ENCODE peak calls at places on chromosomes 4 and X, in eight cellular contexts. One of them, this sample, is unnamed.
A peak's percentile ranks its signal among the peaks of the same experiment; 100 is the strongest.

GRCh38 chr4:117385531-117385930 is 300.2 kb upstream of the TRAM1L1 start:
- DNase-seq in psoas muscle: no peak
- DNase-seq in dorsolateral prefrontal cortex: no peak
- DNase-seq in IMR-90: peak; percentile 67
- DNase-seq in BJ: no peak
- DNase-seq in endodermal cell: no peak
- DNase-seq in WERI-Rb-1: no peak
- DNase-seq in body of pancreas: no peak
- DNase-seq in this sample: no peak

GRCh38 chr4:15003891-15004700 is 1.8 kb downstream of the CPEB2 start:
- DNase-seq in psoas muscle: peak; percentile 52
- DNase-seq in dorsolateral prefrontal cortex: peak; percentile 16
- DNase-seq in IMR-90: no peak
- DNase-seq in BJ: no peak
- DNase-seq in endodermal cell: peak; percentile 81
- DNase-seq in WERI-Rb-1: peak; percentile 45
- DNase-seq in body of pancreas: peak; percentile 54
- DNase-seq in this sample: peak; percentile 74

GRCh38 chr4:3749081-3749480 is 17.1 kb upstream of the ADRA2C start:
- DNase-seq in psoas muscle: no peak
- DNase-seq in dorsolateral prefrontal cortex: no peak
- DNase-seq in IMR-90: no peak
- DNase-seq in BJ: no peak
- DNase-seq in endodermal cell: no peak
- DNase-seq in WERI-Rb-1: no peak
- DNase-seq in body of pancreas: no peak
- DNase-seq in this sample: no peak

GRCh38 chrX:131626681-131627296 is 82.9 kb downstream of the OR13H1 start:
- DNase-seq in psoas muscle: no peak
- DNase-seq in dorsolateral prefrontal cortex: no peak
- DNase-seq in IMR-90: no peak
- DNase-seq in BJ: no peak
- DNase-seq in endodermal cell: peak; percentile 38
- DNase-seq in WERI-Rb-1: no peak
- DNase-seq in body of pancreas: no peak
- DNase-seq in this sample: no peak

GRCh38 chr4:170736710-170737109 is 647.0 kb upstream of the AADAT start:
- DNase-seq in psoas muscle: no peak
- DNase-seq in dorsolateral prefrontal cortex: no peak
- DNase-seq in IMR-90: no peak
- DNase-seq in BJ: no peak
- DNase-seq in endodermal cell: no peak
- DNase-seq in WERI-Rb-1: no peak
- DNase-seq in body of pancreas: no peak
- DNase-seq in this sample: no peak

GRCh38 chr4:13990596-13991589 is 363.4 kb upstream of the BOD1L1 start:
- DNase-seq in psoas muscle: no peak
- DNase-seq in dorsolateral prefrontal cortex: no peak
- DNase-seq in IMR-90: peak; percentile 25
- DNase-seq in BJ: no peak
- DNase-seq in endodermal cell: no peak
- DNase-seq in WERI-Rb-1: no peak
- DNase-seq in body of pancreas: peak; percentile 72
- DNase-seq in this sample: no peak

GRCh38 chr4:129394635-129395034 is 298.7 kb downstream of the C4orf33 start:
- DNase-seq in psoas muscle: no peak
- DNase-seq in dorsolateral prefrontal cortex: no peak
- DNase-seq in IMR-90: no peak
- DNase-seq in BJ: no peak
- DNase-seq in endodermal cell: no peak
- DNase-seq in WERI-Rb-1: no peak
- DNase-seq in body of pancreas: no peak
- DNase-seq in this sample: no peak

GRCh38 chr4:151228196-151229119 is 48.5 kb upstream of the PRSS48 start:
- DNase-seq in psoas muscle: no peak
- DNase-seq in dorsolateral prefrontal cortex: no peak
- DNase-seq in IMR-90: peak; percentile 28
- DNase-seq in BJ: no peak
- DNase-seq in endodermal cell: no peak
- DNase-seq in WERI-Rb-1: no peak
- DNase-seq in body of pancreas: no peak
- DNase-seq in this sample: no peak

GRCh38 chr4:92629302-92629701 is 325.5 kb downstream of the GRID2 start:
- DNase-seq in psoas muscle: no peak
- DNase-seq in dorsolateral prefrontal cortex: no peak
- DNase-seq in IMR-90: no peak
- DNase-seq in BJ: no peak
- DNase-seq in endodermal cell: no peak
- DNase-seq in WERI-Rb-1: no peak
- DNase-seq in body of pancreas: no peak
- DNase-seq in this sample: no peak

GRCh38 chr4:42750831-42751230 is 93.9 kb upstream of the ATP8A1 start:
- DNase-seq in psoas muscle: no peak
- DNase-seq in dorsolateral prefrontal cortex: no peak
- DNase-seq in IMR-90: no peak
- DNase-seq in BJ: no peak
- DNase-seq in endodermal cell: no peak
- DNase-seq in WERI-Rb-1: no peak
- DNase-seq in body of pancreas: no peak
- DNase-seq in this sample: no peak

GRCh38 chrX:65635371-65635770 is 32.1 kb upstream of the MSN start:
- DNase-seq in psoas muscle: no peak
- DNase-seq in dorsolateral prefrontal cortex: no peak
- DNase-seq in IMR-90: no peak
- DNase-seq in BJ: peak; percentile 17
- DNase-seq in endodermal cell: no peak
- DNase-seq in WERI-Rb-1: no peak
- DNase-seq in body of pancreas: peak; percentile 2
- DNase-seq in this sample: no peak

GRCh38 chr4:156578005-156578404 is 393.6 kb downstream of the PDGFC start:
- DNase-seq in psoas muscle: no peak
- DNase-seq in dorsolateral prefrontal cortex: no peak
- DNase-seq in IMR-90: no peak
- DNase-seq in BJ: no peak
- DNase-seq in endodermal cell: no peak
- DNase-seq in WERI-Rb-1: no peak
- DNase-seq in body of pancreas: no peak
- DNase-seq in this sample: no peak

GRCh38 chrX:10474510-10474909 is 145.9 kb downstream of the MID1 start:
- DNase-seq in psoas muscle: no peak
- DNase-seq in dorsolateral prefrontal cortex: no peak
- DNase-seq in IMR-90: no peak
- DNase-seq in BJ: no peak
- DNase-seq in endodermal cell: no peak
- DNase-seq in WERI-Rb-1: no peak
- DNase-seq in body of pancreas: no peak
- DNase-seq in this sample: no peak

GRCh38 chr4:47839259-47839658 is 1.4 kb upstream of the CORIN start:
- DNase-seq in psoas muscle: no peak
- DNase-seq in dorsolateral prefrontal cortex: peak; percentile 47
- DNase-seq in IMR-90: peak; percentile 62
- DNase-seq in BJ: no peak
- DNase-seq in endodermal cell: no peak
- DNase-seq in WERI-Rb-1: no peak
- DNase-seq in body of pancreas: no peak
- DNase-seq in this sample: peak; percentile 36

GRCh38 chrX:130055103-130055502 is 55.2 kb downstream of the ELF4 start:
- DNase-seq in psoas muscle: peak; percentile 33
- DNase-seq in dorsolateral prefrontal cortex: no peak
- DNase-seq in IMR-90: peak; percentile 69
- DNase-seq in BJ: peak; percentile 33
- DNase-seq in endodermal cell: peak; percentile 55
- DNase-seq in WERI-Rb-1: no peak
- DNase-seq in body of pancreas: no peak
- DNase-seq in this sample: no peak

GRCh38 chrX:19787305-19787704 is 100.1 kb downstream of the SH3KBP1 start:
- DNase-seq in psoas muscle: no peak
- DNase-seq in dorsolateral prefrontal cortex: no peak
- DNase-seq in IMR-90: no peak
- DNase-seq in BJ: no peak
- DNase-seq in endodermal cell: no peak
- DNase-seq in WERI-Rb-1: no peak
- DNase-seq in body of pancreas: no peak
- DNase-seq in this sample: no peak

GRCh38 chr4:113311047-113311446 is 261.6 kb downstream of the ANK2 start:
- DNase-seq in psoas muscle: no peak
- DNase-seq in dorsolateral prefrontal cortex: no peak
- DNase-seq in IMR-90: no peak
- DNase-seq in BJ: no peak
- DNase-seq in endodermal cell: no peak
- DNase-seq in WERI-Rb-1: no peak
- DNase-seq in body of pancreas: no peak
- DNase-seq in this sample: no peak

GRCh38 chr4:177116161-177116560 is 193.5 kb upstream of the NEIL3 start:
- DNase-seq in psoas muscle: no peak
- DNase-seq in dorsolateral prefrontal cortex: no peak
- DNase-seq in IMR-90: no peak
- DNase-seq in BJ: no peak
- DNase-seq in endodermal cell: no peak
- DNase-seq in WERI-Rb-1: no peak
- DNase-seq in body of pancreas: no peak
- DNase-seq in this sample: no peak

GRCh38 chr4:177119693-177120092 is 190.0 kb upstream of the NEIL3 start:
- DNase-seq in psoas muscle: no peak
- DNase-seq in dorsolateral prefrontal cortex: no peak
- DNase-seq in IMR-90: no peak
- DNase-seq in BJ: no peak
- DNase-seq in endodermal cell: no peak
- DNase-seq in WERI-Rb-1: no peak
- DNase-seq in body of pancreas: no peak
- DNase-seq in this sample: no peak

GRCh38 chr4:177117256-177117655 is 192.4 kb upstream of the NEIL3 start:
- DNase-seq in psoas muscle: no peak
- DNase-seq in dorsolateral prefrontal cortex: no peak
- DNase-seq in IMR-90: no peak
- DNase-seq in BJ: no peak
- DNase-seq in endodermal cell: no peak
- DNase-seq in WERI-Rb-1: no peak
- DNase-seq in body of pancreas: no peak
- DNase-seq in this sample: no peak

GRCh38 chr4:177118596-177118995 is 191.1 kb upstream of the NEIL3 start:
- DNase-seq in psoas muscle: peak; percentile 18
- DNase-seq in dorsolateral prefrontal cortex: peak; percentile 27
- DNase-seq in IMR-90: peak; percentile 99
- DNase-seq in BJ: peak; percentile 99
- DNase-seq in endodermal cell: no peak
- DNase-seq in WERI-Rb-1: no peak
- DNase-seq in body of pancreas: peak; percentile 42
- DNase-seq in this sample: no peak

DNA sequence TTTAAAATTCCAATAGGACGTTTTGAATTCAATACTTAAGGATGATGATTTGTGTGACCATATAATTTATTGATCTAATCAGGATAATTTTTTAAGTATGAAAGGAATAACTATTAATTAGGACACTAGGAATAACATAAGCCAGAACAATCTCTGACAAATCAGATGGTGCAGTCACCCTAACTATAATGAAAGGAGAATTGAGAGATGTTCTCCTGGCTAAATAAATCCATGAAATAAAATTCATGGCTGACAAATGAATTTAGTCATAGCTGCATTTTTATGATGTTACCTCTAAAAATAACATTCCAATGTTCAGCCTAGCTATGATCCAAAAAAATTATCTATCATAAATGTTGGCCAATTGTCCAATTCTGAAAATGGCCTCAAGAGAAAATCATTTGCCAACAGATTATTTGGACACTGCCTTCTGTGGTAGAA is 190.6 kb upstream of the NEIL3 start:
- DNase-seq in psoas muscle: no peak
- DNase-seq in dorsolateral prefrontal cortex: no peak
- DNase-seq in IMR-90: peak; percentile 54
- DNase-seq in BJ: no peak
- DNase-seq in endodermal cell: no peak
- DNase-seq in WERI-Rb-1: no peak
- DNase-seq in body of pancreas: no peak
- DNase-seq in this sample: no peak
- H3K4me3 ChIP-seq in psoas muscle: no peak overlapping the region
- H3K4me3 ChIP-seq in dorsolateral prefrontal cortex: no peak overlapping the region
- H3K4me3 ChIP-seq in IMR-90: no peak overlapping the region
- H3K4me3 ChIP-seq in BJ: no peak overlapping the region
- H3K4me3 ChIP-seq in endodermal cell: no peak overlapping the region
- H3K4me3 ChIP-seq in WERI-Rb-1: no peak overlapping the region
- H3K4me3 ChIP-seq in body of pancreas: no peak overlapping the region
- H3K4me3 ChIP-seq in this sample: no peak overlapping the region

GRCh38 chr4:134777626-134778025 is 576.0 kb upstream of the PABPC4L start:
- DNase-seq in psoas muscle: no peak
- DNase-seq in dorsolateral prefrontal cortex: no peak
- DNase-seq in IMR-90: no peak
- DNase-seq in BJ: no peak
- DNase-seq in endodermal cell: no peak
- DNase-seq in WERI-Rb-1: peak; percentile 20
- DNase-seq in body of pancreas: no peak
- DNase-seq in this sample: no peak
- TF ChIP-seq CTCF in psoas muscle: no peak
- TF ChIP-seq CTCF in dorsolateral prefrontal cortex: no peak
- TF ChIP-seq CTCF in IMR-90: no peak
- TF ChIP-seq CTCF in BJ: peak; percentile 23
- TF ChIP-seq CTCF in endodermal cell: peak; percentile 74
- TF ChIP-seq CTCF in WERI-Rb-1: no peak
- TF ChIP-seq CTCF in body of pancreas: peak; percentile 20
- TF ChIP-seq CTCF in this sample: no peak

DNA sequence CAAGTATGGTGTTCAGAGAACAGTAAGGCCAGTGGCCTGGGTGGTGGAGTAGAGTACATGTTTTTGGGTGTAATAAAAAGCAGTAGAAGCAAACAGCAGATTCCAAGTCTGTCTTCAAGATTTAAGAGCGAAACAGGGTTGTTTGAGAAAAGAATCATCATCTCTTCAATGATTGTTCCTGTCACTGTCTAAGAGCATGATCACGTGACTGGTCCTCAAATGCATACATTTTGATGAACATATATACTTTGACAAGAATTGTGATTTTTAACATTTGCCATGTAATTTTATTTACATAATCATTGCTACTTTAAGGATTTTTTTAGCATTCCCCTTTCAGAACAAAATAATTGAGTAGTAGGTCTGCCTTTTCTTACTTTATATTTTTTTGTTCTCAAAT is 252.6 kb upstream of the GPR101 start:
- DNase-seq in psoas muscle: no peak
- DNase-seq in dorsolateral prefrontal cortex: no peak
- DNase-seq in IMR-90: no peak
- DNase-seq in BJ: no peak
- DNase-seq in endodermal cell: no peak
- DNase-seq in WERI-Rb-1: no peak
- DNase-seq in body of pancreas: no peak
- DNase-seq in this sample: no peak
- H3K27me3 ChIP-seq in psoas muscle: no peaks in the 10 kb centered on the region
- H3K27me3 ChIP-seq in dorsolateral prefrontal cortex: peaks cover 87% of the 10 kb centered on the region
- H3K27me3 ChIP-seq in IMR-90: no peaks in the 10 kb centered on the region
- H3K27me3 ChIP-seq in BJ: no peaks in the 10 kb centered on the region
- H3K27me3 ChIP-seq in endodermal cell: no peaks in the 10 kb centered on the region
- H3K27me3 ChIP-seq in WERI-Rb-1: peaks cover 28% of the 10 kb centered on the region
- H3K27me3 ChIP-seq in body of pancreas: no peaks in the 10 kb centered on the region
- H3K27me3 ChIP-seq in this sample: no peaks in the 10 kb centered on the region

DNA sequence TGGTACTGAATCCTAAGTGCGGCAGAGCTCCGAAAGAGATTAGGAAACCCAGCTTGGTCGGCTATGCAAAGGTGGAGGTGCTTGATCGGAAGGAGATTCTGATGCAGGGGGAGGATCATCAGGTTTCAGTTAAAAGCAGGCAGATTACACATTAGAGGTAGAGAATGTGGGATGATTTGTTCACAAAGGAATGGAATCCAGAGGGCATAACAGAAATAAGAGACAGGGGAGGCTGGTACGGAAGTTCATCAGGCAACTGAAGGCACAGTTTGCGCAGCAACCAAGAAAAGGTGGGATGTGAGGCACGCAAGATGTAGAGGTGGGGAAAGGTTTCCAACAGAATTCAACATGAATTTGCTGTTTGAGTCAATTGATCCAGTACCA is 432 bp upstream of the ZNF330 start:
- DNase-seq in psoas muscle: no peak
- DNase-seq in dorsolateral prefrontal cortex: no peak
- DNase-seq in IMR-90: no peak
- DNase-seq in BJ: no peak
- DNase-seq in endodermal cell: no peak
- DNase-seq in WERI-Rb-1: no peak
- DNase-seq in body of pancreas: no peak
- DNase-seq in this sample: no peak
- H3K4me3 ChIP-seq in psoas muscle: peak overlapping the region; percentile 82
- H3K4me3 ChIP-seq in dorsolateral prefrontal cortex: peak overlapping the region; percentile 98
- H3K4me3 ChIP-seq in IMR-90: peak overlapping the region; percentile 94
- H3K4me3 ChIP-seq in BJ: no peak overlapping the region
- H3K4me3 ChIP-seq in endodermal cell: peak overlapping the region; percentile 92
- H3K4me3 ChIP-seq in WERI-Rb-1: peak overlapping the region; percentile 100
- H3K4me3 ChIP-seq in body of pancreas: no peak overlapping the region
- H3K4me3 ChIP-seq in this sample: peak overlapping the region; percentile 92